ENCODE peak calls at places on chromosome 15, in six cellular contexts. Z is A549, O is HepG2, X is K562, I is WTC11, E is endothelial cell of umbilical vein. F is an unnamed sample.

GRCh38 chr15:100730129-100730528 is 127.7 kb downstream of the ASB7 start:
- DNase-seq in Z (no peak), O (no peak), X (no peak), I (no peak), E (no peak), F (no peak)

GRCh38 chr15:74725845-74726773 is 781 bp upstream of the CYP1A1 start:
- DNase-seq in Z (peak; percentile 35), O (peak; percentile 46), X (no peak), I (peak; percentile 67), E (peak; percentile 24), F (no peak)

GRCh38 chr15:45132844-45133560 is 3.2 kb downstream of the DUOX1 start:
- DNase-seq in Z (no peak), O (no peak), X (no peak), I (no peak), E (no peak), F (no peak)

GRCh38 chr15:57892181-57892580 is 173.3 kb downstream of the ALDH1A2 start:
- DNase-seq in Z (no peak), O (no peak), X (no peak), I (no peak), E (no peak), F (no peak)

GRCh38 chr15:93831641-93832040 is 399.7 kb upstream of the MCTP2 start:
- DNase-seq in Z (no peak), O (no peak), X (no peak), I (no peak), E (no peak), F (no peak)

GRCh38 chr15:91116379-91117067 is 16.5 kb downstream of the SV2B start:
- DNase-seq in Z (no peak), O (peak; percentile 39), X (no peak), I (no peak), E (peak; percentile 2), F (no peak)

GRCh38 chr15:26224266-26224665 is 361.1 kb upstream of the ATP10A start:
- DNase-seq in Z (no peak), O (no peak), X (no peak), I (no peak), E (no peak), F (no peak)

GRCh38 chr15:81760686-81761085 is 285.1 kb downstream of the MEX3B start:
- DNase-seq in Z (no peak), O (no peak), X (no peak), I (no peak), E (no peak), F (no peak)

GRCh38 chr15:79967331-79968182 is 3.4 kb downstream of the BCL2A1 start:
- DNase-seq in Z (no peak), O (no peak), X (no peak), I (no peak), E (no peak), F (no peak)

GRCh38 chr15:28051920-28052633 is 47.0 kb downstream of the OCA2 start:
- DNase-seq in Z (no peak), O (no peak), X (no peak), I (no peak), E (no peak), F (no peak)

GRCh38 chr15:39487180-39487735 is 93.6 kb upstream of the THBS1 start:
- DNase-seq in Z (no peak), O (no peak), X (no peak), I (no peak), E (no peak), F (no peak)
- TF ChIP-seq JUN in Z (no peak), O (no peak), X (no peak), I (no peak), E (no peak), F (no peak)

DNA sequence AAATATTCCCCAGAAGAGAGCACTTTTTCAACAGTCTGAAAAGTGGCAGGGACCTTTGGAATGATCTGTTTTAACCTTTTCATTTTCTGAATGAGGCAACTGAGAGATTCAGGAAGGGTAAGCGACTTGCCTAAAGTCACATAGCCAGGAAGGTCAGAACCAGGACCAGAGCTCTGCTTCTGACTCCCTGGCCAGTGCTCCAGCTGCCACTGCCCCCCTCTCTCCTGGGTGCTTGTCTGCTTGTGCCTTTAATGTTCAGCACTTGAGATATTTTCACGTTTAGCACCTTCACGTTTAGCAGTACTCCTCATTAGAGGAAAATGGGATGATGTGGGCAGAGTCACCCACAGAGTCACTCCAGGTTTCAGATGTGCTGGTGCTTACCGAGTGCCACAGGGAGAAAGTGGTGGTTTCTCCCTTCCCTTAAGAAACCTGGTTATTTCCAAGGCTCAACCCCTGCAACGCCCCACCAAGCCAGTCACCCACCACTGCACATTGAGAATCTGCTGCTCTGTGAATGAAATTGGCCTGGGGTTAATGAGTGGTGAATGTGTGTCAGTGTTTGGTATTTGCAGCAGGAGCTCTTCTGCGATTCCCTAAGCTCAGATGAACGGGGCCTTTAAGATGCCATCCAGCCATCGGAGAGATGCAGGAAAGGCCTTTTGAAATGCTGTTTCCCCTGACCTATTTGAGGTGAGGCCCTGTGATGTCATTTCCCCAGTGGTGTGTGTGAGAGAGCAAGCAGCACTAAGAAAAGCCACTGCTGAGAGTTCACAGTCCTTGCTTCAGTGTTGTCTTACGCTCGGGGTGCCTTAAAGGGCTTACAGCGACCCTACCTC is 68.6 kb downstream of the SMAD3 start:
- DNase-seq in Z (peak; percentile 47), O (no peak), X (no peak), I (no peak), E (peak; percentile 88), F (no peak)
- TF ChIP-seq JUN in Z (peak; percentile 18), O (no peak), X (no peak), I (no peak), E (no peak), F (no peak)

GRCh38 chr15:99054025-99054387 is 46.4 kb upstream of the PGPEP1L start:
- DNase-seq in Z (no peak), O (no peak), X (no peak), I (no peak), E (no peak), F (no peak)
- TF ChIP-seq JUN in Z (no peak), O (no peak), X (no peak), I (no peak), E (no peak), F (no peak)

GRCh38 chr15:39253552-39253951 is 327.3 kb upstream of the THBS1 start:
- DNase-seq in Z (no peak), O (no peak), X (no peak), I (no peak), E (no peak), F (no peak)
- TF ChIP-seq JUN in Z (no peak), O (no peak), X (no peak), I (no peak), E (no peak), F (no peak)